ENCODE peak calls at places on chromosomes 2 and 18, in five cellular contexts. I, W, B, Y and V are unnamed samples.
A peak's percentile ranks its signal among the peaks of the same experiment; 100 is the strongest.

GRCh38 chr2:57080035-57080434 is 896.2 kb downstream of the CCDC85A start:
- DNase-seq in B (no peak), W (no peak), I (no peak), Y (no peak), V (peak; percentile 78)

GRCh38 chr2:160491922-160492371 is 1.7 kb downstream of the RBMS1 start:
- DNase-seq in Y (peak; percentile 84), I (no peak), W (no peak), B (no peak), V (peak; percentile 62)

GRCh38 chr2:145022021-145022670 is 502.2 kb upstream of the ZEB2 start:
- DNase-seq in B (no peak), I (no peak), W (no peak), Y (no peak), V (no peak)

GRCh38 chr18:35407871-35408481 is 30.8 kb upstream of the ZNF396 start:
- DNase-seq in I (no peak), Y (peak; percentile 87), W (peak; percentile 21), B (no peak), V (peak; percentile 66)

GRCh38 chr2:28269019-28269784 is 123.5 kb upstream of the FOSL2 start:
- DNase-seq in I (no peak), B (no peak), W (no peak), Y (no peak), V (peak; percentile 82)

GRCh38 chr2:240594511-240595380 is 8.2 kb downstream of the CAPN10 start:
- DNase-seq in I (peak; percentile 64), B (no peak), Y (peak; percentile 57), W (no peak), V (no peak)

GRCh38 chr2:130827502-130828251 is 9.0 kb upstream of the ARHGEF4 start:
- DNase-seq in W (no peak), B (no peak), I (no peak), Y (peak; percentile 97), V (peak; percentile 93)

GRCh38 chr2:8682719-8683667 is 1.1 kb downstream of the ID2 start:
- DNase-seq in B (no peak), I (peak; percentile 78), Y (peak; percentile 93), W (peak; percentile 35), V (peak; percentile 47)

GRCh38 chr2:61135510-61135909 is 26.5 kb upstream of the C2orf74 start:
- DNase-seq in I (no peak), B (no peak), W (no peak), Y (peak; percentile 62), V (peak; percentile 19)

GRCh38 chr2:161077367-161078210 is 82.6 kb upstream of the TANK start:
- DNase-seq in Y (no peak), W (peak; percentile 34), B (no peak), I (no peak), V (peak; percentile 39)

GRCh38 chr2:129888896-129889295 is 90.6 kb upstream of the RAB6C start:
- DNase-seq in Y (no peak), W (no peak), I (no peak), B (no peak), V (no peak)

GRCh38 chr18:57446322-57446721 is 11.1 kb downstream of the ONECUT2 start:
- DNase-seq in B (no peak), W (no peak), Y (no peak), I (no peak), V (no peak)

GRCh38 chr2:86671304-86671981 is 47.8 kb upstream of the RNF103 start:
- DNase-seq in W (no peak), I (no peak), B (no peak), Y (peak; percentile 49), V (no peak)

GRCh38 chr2:71483246-71483645 is 29.9 kb downstream of the DYSF start:
- DNase-seq in W (no peak), I (no peak), Y (no peak), B (no peak), V (no peak)

GRCh38 chr2:215104226-215104625 is 34.2 kb downstream of the ABCA12 start:
- DNase-seq in Y (no peak), W (no peak), I (no peak), B (no peak), V (no peak)

GRCh38 chr2:57943271-57943670 is 103.3 kb upstream of the VRK2 start:
- DNase-seq in Y (no peak), I (no peak), B (no peak), W (no peak), V (no peak)

GRCh38 chr18:63320041-63320689 is 596 bp upstream of the BCL2 start:
- DNase-seq in I (peak; percentile 92), W (peak; percentile 76), B (peak; percentile 80), Y (peak; percentile 98), V (peak; percentile 72)

GRCh38 chr2:39422700-39423099 is 14.4 kb downstream of the MAP4K3 start:
- DNase-seq in I (no peak), B (no peak), W (no peak), Y (no peak), V (no peak)

GRCh38 chr2:69549421-69549820 is 94.1 kb downstream of the AAK1 start:
- DNase-seq in B (no peak), W (no peak), I (no peak), Y (peak; percentile 72), V (peak; percentile 44)

GRCh38 chr2:26630669-26631360 is 10.4 kb downstream of the CIB4 start:
- DNase-seq in W (no peak), Y (peak; percentile 87), B (no peak), I (no peak), V (peak; percentile 77)

GRCh38 chr2:194686569-194686968 is 970.5 kb upstream of the SLC39A10 start:
- DNase-seq in Y (no peak), W (no peak), B (no peak), I (no peak), V (no peak)

GRCh38 chr2:57959380-57959779 is 87.2 kb upstream of the VRK2 start:
- DNase-seq in Y (no peak), I (no peak), W (no peak), B (no peak), V (no peak)

GRCh38 chr2:19687260-19687659 is 214.5 kb downstream of the TTC32 start:
- DNase-seq in B (no peak), I (no peak), Y (no peak), W (no peak), V (no peak)

GRCh38 chr2:197011777-197012641 is 85.5 kb upstream of the PGAP1 start:
- DNase-seq in Y (peak; percentile 83), B (no peak), W (no peak), I (no peak), V (peak; percentile 32)

GRCh38 chr2:177530513-177531039 is 138.0 kb downstream of the AGPS start:
- DNase-seq in W (no peak), I (no peak), B (no peak), Y (no peak), V (no peak)

GRCh38 chr2:15425707-15426106 is 135.4 kb downstream of the NBAS start:
- DNase-seq in B (no peak), Y (no peak), W (no peak), I (no peak), V (no peak)

GRCh38 chr2:174350018-174350417 is 15.3 kb downstream of the SP9 start:
- DNase-seq in Y (peak; percentile 29), I (no peak), B (no peak), W (no peak), V (no peak)

GRCh38 chr2:43071629-43072550 is 154.5 kb downstream of the ZFP36L2 start:
- DNase-seq in W (no peak), Y (peak; percentile 92), B (peak; percentile 57), I (peak; percentile 80), V (no peak)

GRCh38 chr2:135573620-135574019 is 42.3 kb downstream of the R3HDM1 start:
- DNase-seq in W (no peak), B (no peak), I (no peak), Y (no peak), V (no peak)

GRCh38 chr2:182817558-182817957 is 48.9 kb downstream of the FRZB start:
- DNase-seq in I (no peak), B (no peak), W (no peak), Y (no peak), V (no peak)

DNA sequence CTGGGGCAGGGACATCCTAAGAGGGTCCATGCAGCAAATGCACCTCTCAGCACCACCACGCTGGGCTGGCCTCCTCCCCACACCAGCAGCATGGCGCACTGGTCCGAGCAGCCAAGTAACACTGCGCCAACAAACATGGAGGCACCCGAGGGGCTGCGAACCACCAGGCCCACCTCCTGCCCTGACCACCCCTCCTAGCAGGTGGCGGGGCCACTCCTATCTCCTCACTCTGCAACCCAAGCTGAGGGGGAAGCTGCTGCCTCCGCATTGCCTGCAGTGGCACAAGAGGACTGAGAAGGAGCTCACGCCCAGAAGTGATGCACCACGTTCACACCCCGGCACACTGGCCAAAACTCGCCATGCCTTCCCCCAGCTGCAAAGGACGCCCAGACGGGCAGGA is 94.4 kb downstream of the EIPR1 start:
- DNase-seq in B (no peak), Y (no peak), W (no peak), I (no peak), V (no peak)
- H3K27ac ChIP-seq in B (no peak overlapping the region), Y (no peak overlapping the region), W (no peak overlapping the region), I (no peak overlapping the region), V (no peak overlapping the region)

DNA sequence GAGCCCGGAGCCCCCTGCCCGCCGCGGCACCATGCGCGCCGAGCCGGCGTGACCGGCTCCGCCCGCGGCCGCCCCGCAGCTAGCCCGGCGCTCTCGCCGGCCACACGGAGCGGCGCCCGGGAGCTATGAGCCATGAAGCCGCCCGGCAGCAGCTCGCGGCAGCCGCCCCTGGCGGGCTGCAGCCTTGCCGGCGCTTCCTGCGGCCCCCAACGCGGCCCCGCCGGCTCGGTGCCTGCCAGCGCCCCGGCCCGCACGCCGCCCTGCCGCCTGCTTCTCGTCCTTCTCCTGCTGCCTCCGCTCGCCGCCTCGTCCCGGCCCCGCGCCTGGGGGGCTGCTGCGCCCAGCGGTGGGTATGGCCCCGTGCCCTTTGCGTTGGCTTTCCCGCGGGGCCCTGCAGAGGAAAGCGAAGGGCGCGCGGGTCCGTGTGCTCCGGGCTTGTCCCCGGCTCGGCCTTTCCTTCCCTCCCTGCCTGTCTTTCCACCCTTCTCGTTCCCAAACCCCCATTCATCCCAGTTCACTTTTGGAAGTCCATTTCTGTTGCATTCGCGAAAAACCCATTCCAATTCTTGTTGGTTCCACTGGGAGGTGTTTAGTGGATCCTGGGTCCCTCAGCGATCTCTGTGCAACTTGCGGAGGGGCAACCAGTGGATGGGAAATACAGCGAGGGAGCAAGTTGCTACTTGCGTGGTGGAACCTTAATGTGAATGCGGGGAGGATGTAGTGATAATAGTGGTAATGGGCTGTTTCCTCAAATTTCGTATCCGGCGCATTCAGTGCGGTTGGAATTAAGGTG is 599 bp downstream of the ADAM23 start:
- DNase-seq in W (no peak), B (peak; percentile 29), I (no peak), Y (peak; percentile 95), V (peak; percentile 35)
- H3K27ac ChIP-seq in W (no peak overlapping the region), B (peak overlapping the region; percentile 53), I (no peak overlapping the region), Y (no peak overlapping the region), V (no peak overlapping the region)

GRCh38 chr2:98464772-98465310 is 20.2 kb downstream of the INPP4A start:
- DNase-seq in B (no peak), Y (no peak), I (no peak), W (no peak), V (no peak)
- H3K27ac ChIP-seq in B (peak overlapping the region; percentile 89), Y (no peak overlapping the region), I (no peak overlapping the region), W (peak overlapping the region; percentile 59), V (no peak overlapping the region)

DNA sequence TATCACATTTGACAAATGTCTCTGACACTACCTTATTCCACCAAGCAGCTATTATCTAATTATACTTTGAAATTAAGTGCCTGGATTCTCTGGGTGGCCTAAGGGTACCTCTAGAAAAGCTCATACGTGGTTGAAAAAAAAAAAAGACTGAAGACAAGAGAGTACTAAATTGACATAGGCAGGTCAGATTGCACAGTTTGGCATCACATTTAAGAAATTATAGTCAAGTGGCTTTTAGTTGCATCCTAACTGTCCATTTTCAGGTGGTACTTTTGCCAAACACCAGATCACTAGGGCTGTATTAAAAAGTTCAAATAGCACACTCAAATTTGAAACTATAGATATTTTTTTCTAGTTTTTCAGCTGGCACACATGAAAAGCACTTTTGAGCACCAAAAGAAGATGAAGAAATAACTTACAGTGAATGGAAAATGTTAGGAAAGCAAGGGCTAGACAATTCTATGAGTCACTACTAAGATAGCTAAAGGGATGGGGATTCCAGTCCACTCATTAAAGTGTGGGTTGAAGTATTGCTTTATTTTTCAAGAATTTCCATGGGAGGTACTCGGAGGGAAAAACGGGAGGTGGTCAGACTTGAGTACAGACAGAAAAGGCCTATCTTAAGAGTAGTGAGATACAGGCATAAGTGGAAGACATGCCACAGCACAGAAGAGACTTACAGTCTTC is 106.5 kb upstream of the COL5A2 start:
- DNase-seq in W (no peak), Y (no peak), I (no peak), B (no peak), V (peak; percentile 85)
- H3K27ac ChIP-seq in W (no peak overlapping the region), Y (peak overlapping the region; percentile 88), I (peak overlapping the region; percentile 38), B (peak overlapping the region; percentile 72), V (peak overlapping the region; percentile 70)